ENCODE peak calls at places on chromosome 12, in ten cellular contexts. M, J, X, L, W, D, F, B, H and P are unnamed samples.

GRCh38 chr12:45348311-45348710 is 132.4 kb downstream of the ANO6 start:
- DNase-seq in M (no peak), J (no peak), X (no peak), L (no peak), W (no peak), D (no peak), F (no peak), B (no peak), H (no peak), P (no peak)

GRCh38 chr12:54373619-54374554 is 9.6 kb upstream of the GPR84 start:
- DNase-seq in M (no peak), J (no peak), X (no peak), L (no peak), W (no peak), D (no peak), F (no peak), B (no peak), H (no peak), P (no peak)

GRCh38 chr12:33322519-33322918 is 117.1 kb downstream of the SYT10 start:
- DNase-seq in M (no peak), J (no peak), X (no peak), L (no peak), W (no peak), D (no peak), F (no peak), B (no peak), H (no peak), P (no peak)

GRCh38 chr12:69471667-69472385 is 1.6 kb downstream of the FRS2 start:
- DNase-seq in M (no peak), J (no peak), X (no peak), L (no peak), W (no peak), D (no peak), F (no peak), B (no peak), H (no peak), P (no peak)

GRCh38 chr12:89469361-89469760 is 55.2 kb downstream of the GALNT4 start:
- DNase-seq in M (no peak), J (no peak), X (no peak), L (no peak), W (no peak), D (no peak), F (no peak), B (peak), H (no peak), P (no peak)

GRCh38 chr12:120091371-120092090 is 25.0 kb downstream of the RAB35 start:
- DNase-seq in M (no peak), J (no peak), X (no peak), L (no peak), W (no peak), D (no peak), F (no peak), B (no peak), H (no peak), P (no peak)

GRCh38 chr12:122080149-122081107 is 1.9 kb downstream of the MLXIP start:
- DNase-seq in M (peak), J (no peak), X (peak), L (peak), W (peak), D (no peak), F (no peak), B (peak), H (no peak), P (peak)

GRCh38 chr12:121181181-121181580 is 28.7 kb upstream of the P2RX4 start:
- DNase-seq in M (no peak), J (no peak), X (no peak), L (no peak), W (no peak), D (no peak), F (no peak), B (no peak), H (no peak), P (no peak)

GRCh38 chr12:30725739-30726138 is 29.0 kb downstream of the CAPRIN2 start:
- DNase-seq in M (peak), J (no peak), X (no peak), L (no peak), W (no peak), D (no peak), F (no peak), B (peak), H (no peak), P (no peak)